ENCODE peak calls at places on chromosomes 1 and 21, in four cellular contexts. S is GM20000, I is fibroblast of lung, T is lower lobe of right lung. D is an unnamed sample.

GRCh38 chr1:88180449-88181108 is 503.5 kb upstream of the PKN2 start:
- DNase-seq in I (peak; percentile 83), T (peak; percentile 56), S (peak; percentile 46), D (peak; percentile 30)

GRCh38 chr1:30731806-30732276 is 8.5 kb upstream of the MATN1 start:
- DNase-seq in T (no peak), S (no peak), I (no peak), D (no peak)

GRCh38 chr1:17304155-17304826 is 3.7 kb upstream of the PADI4 start:
- DNase-seq in T (no peak), I (peak; percentile 7), S (no peak), D (no peak)

GRCh38 chr1:71717186-71717585 is 565.2 kb downstream of the NEGR1 start:
- DNase-seq in I (no peak), S (no peak), T (no peak), D (no peak)

GRCh38 chr21:45265721-45266517 is 21.8 kb downstream of the POFUT2 start:
- DNase-seq in I (no peak), S (no peak), T (no peak), D (no peak)

GRCh38 chr1:41880951-41881885 is 37.5 kb downstream of the HIVEP3 start:
- DNase-seq in I (no peak), T (no peak), S (no peak), D (no peak)

GRCh38 chr1:18452550-18452949 is 28.2 kb upstream of the KLHDC7A start:
- DNase-seq in I (no peak), S (no peak), T (no peak), D (no peak)

GRCh38 chr1:36400825-36401601 is 3.3 kb upstream of the LSM10 start:
- DNase-seq in I (peak; percentile 66), S (peak; percentile 46), T (peak; percentile 92), D (peak; percentile 80)

GRCh38 chr1:156816561-156817328 is at the start of gene SH2D2A:
- DNase-seq in I (no peak), S (peak; percentile 89), T (peak; percentile 67), D (peak; percentile 90)

GRCh38 chr1:157399984-157400382 is 152.3 kb downstream of the FCRL5 start:
- DNase-seq in T (no peak), S (peak; percentile 37), I (no peak), D (peak; percentile 27)

GRCh38 chr1:170074250-170075157 is at the start of gene KIFAP3:
- DNase-seq in S (peak; percentile 90), T (peak; percentile 99), I (peak; percentile 97), D (peak; percentile 90)
- TF ChIP-seq CTCF in S (peak; percentile 44), T (peak; percentile 46), I (peak; percentile 69), D (peak; percentile 67)

GRCh38 chr1:107263291-107263790 is 122.5 kb downstream of the NTNG1 start:
- DNase-seq in I (no peak), S (no peak), T (no peak), D (no peak)
- TF ChIP-seq CTCF in I (no peak), S (no peak), T (no peak), D (no peak)

GRCh38 chr1:28640766-28641165 is 2.1 kb downstream of the TAF12 start:
- DNase-seq in S (no peak), I (no peak), T (no peak), D (no peak)
- TF ChIP-seq CTCF in S (peak; percentile 25), I (peak; percentile 39), T (no peak), D (peak; percentile 26)

GRCh38 chr1:241536383-241536782 is 4.2 kb downstream of the KMO start:
- DNase-seq in S (no peak), I (peak; percentile 10), T (no peak), D (no peak)

GRCh38 chr1:241548008-241548407 is 15.8 kb downstream of the KMO start:
- DNase-seq in S (no peak), I (no peak), T (no peak), D (no peak)

GRCh38 chr1:241536969-241537368 is 4.8 kb downstream of the KMO start:
- DNase-seq in S (no peak), T (no peak), I (no peak), D (no peak)

DNA sequence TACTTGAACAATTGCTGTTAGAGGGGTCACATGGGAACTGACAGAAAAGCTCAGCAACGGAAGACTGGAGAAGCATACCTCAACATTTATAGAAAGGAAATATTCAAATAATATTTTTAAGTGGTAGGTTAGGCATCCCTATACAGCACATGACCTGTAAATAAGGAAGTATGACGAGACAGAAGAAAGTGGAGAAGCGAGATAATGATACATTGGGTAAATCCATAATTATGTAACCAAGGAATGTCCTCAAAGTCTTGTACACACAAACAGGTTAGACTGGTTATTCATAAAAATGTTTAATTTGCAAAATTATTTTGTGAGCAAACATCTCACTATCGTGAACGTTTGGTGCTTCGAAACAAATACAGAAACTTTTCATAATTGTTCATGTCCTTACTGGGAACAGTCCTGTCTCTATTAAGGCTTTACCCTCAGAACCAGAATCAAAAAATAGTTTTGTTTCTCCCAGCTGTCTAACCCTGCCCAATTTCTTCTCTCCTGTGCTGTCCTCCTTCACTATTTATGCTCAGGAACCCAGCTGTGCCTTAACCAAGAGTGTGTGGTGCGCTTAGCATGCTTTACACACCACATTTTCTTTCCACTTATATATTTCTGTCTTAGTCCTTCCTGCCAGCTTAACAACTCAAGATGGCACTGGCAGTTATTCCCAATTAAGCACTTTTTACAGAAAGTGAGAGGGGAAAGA is 10.2 kb downstream of the KMO start:
- DNase-seq in I (no peak), S (no peak), T (no peak), D (no peak)
- TF ChIP-seq CTCF in I (no peak), S (no peak), T (no peak), D (no peak)

GRCh38 chr1:81811757-81812371 is 11.1 kb downstream of the ADGRL2 start:
- DNase-seq in I (peak; percentile 19), T (no peak), S (no peak), D (no peak)
- TF ChIP-seq CTCF in I (peak; percentile 15), T (no peak), S (no peak), D (no peak)